ENCODE peak calls at places on chromosomes 6 and 20, in nine cellular contexts. One of them, this sample, is unnamed.
A peak's percentile ranks its signal among the peaks of the same experiment; 100 is the strongest.

GRCh38 chr20:33387177-33387576 is 14.1 kb downstream of the CDK5RAP1 start:
- DNase-seq in T-cell: no peak
- DNase-seq in HT-29: no peak
- DNase-seq in KBM-7: no peak
- DNase-seq in SW 1271: no peak
- DNase-seq in WTC11: no peak
- DNase-seq in cardiac muscle cell: no peak
- DNase-seq in endothelial cell: no peak
- DNase-seq in body of pancreas: no peak
- DNase-seq in this sample: no peak

GRCh38 chr20:2578430-2579192 is 42.2 kb downstream of the TMC2 start:
- DNase-seq in HT-29: no peak
- DNase-seq in body of pancreas: peak; percentile 41
- DNase-seq in KBM-7: peak; percentile 60
- DNase-seq in T-cell: no peak
- DNase-seq in cardiac muscle cell: peak; percentile 63
- DNase-seq in endothelial cell: no peak
- DNase-seq in WTC11: no peak
- DNase-seq in SW 1271: no peak
- DNase-seq in this sample: no peak

GRCh38 chr6:34985236-34985635 is 96.2 kb downstream of the ANKS1A start:
- DNase-seq in WTC11: no peak
- DNase-seq in HT-29: no peak
- DNase-seq in SW 1271: no peak
- DNase-seq in body of pancreas: no peak
- DNase-seq in T-cell: no peak
- DNase-seq in KBM-7: no peak
- DNase-seq in endothelial cell: no peak
- DNase-seq in cardiac muscle cell: no peak
- DNase-seq in this sample: no peak

GRCh38 chr6:64803470-64804166 is 903.4 kb downstream of the EYS start:
- DNase-seq in WTC11: no peak
- DNase-seq in HT-29: no peak
- DNase-seq in body of pancreas: no peak
- DNase-seq in T-cell: no peak
- DNase-seq in cardiac muscle cell: no peak
- DNase-seq in endothelial cell: no peak
- DNase-seq in SW 1271: no peak
- DNase-seq in KBM-7: no peak
- DNase-seq in this sample: no peak

GRCh38 chr20:38286586-38287502 is 17.1 kb upstream of the BPI start:
- DNase-seq in WTC11: no peak
- DNase-seq in HT-29: no peak
- DNase-seq in T-cell: no peak
- DNase-seq in KBM-7: no peak
- DNase-seq in body of pancreas: no peak
- DNase-seq in endothelial cell: no peak
- DNase-seq in SW 1271: peak; percentile 39
- DNase-seq in cardiac muscle cell: no peak
- DNase-seq in this sample: no peak

GRCh38 chr6:11632795-11633511 is 95.4 kb downstream of the TMEM170B start:
- DNase-seq in KBM-7: no peak
- DNase-seq in SW 1271: no peak
- DNase-seq in body of pancreas: peak; percentile 69
- DNase-seq in HT-29: no peak
- DNase-seq in WTC11: no peak
- DNase-seq in endothelial cell: no peak
- DNase-seq in T-cell: no peak
- DNase-seq in cardiac muscle cell: no peak
- DNase-seq in this sample: no peak

GRCh38 chr6:78583079-78583478 is 284.3 kb upstream of the IRAK1BP1 start:
- DNase-seq in HT-29: no peak
- DNase-seq in KBM-7: no peak
- DNase-seq in WTC11: no peak
- DNase-seq in endothelial cell: no peak
- DNase-seq in T-cell: no peak
- DNase-seq in cardiac muscle cell: no peak
- DNase-seq in body of pancreas: no peak
- DNase-seq in SW 1271: no peak
- DNase-seq in this sample: no peak

GRCh38 chr6:117907600-117908245 is 659 bp downstream of the SLC35F1 start:
- DNase-seq in HT-29: no peak
- DNase-seq in WTC11: peak; percentile 63
- DNase-seq in endothelial cell: peak; percentile 45
- DNase-seq in body of pancreas: peak; percentile 48
- DNase-seq in T-cell: no peak
- DNase-seq in SW 1271: no peak
- DNase-seq in cardiac muscle cell: peak; percentile 58
- DNase-seq in KBM-7: no peak
- DNase-seq in this sample: no peak

GRCh38 chr6:4371207-4371921 is 236.0 kb upstream of the ECI2 start:
- DNase-seq in T-cell: no peak
- DNase-seq in endothelial cell: no peak
- DNase-seq in KBM-7: no peak
- DNase-seq in body of pancreas: peak; percentile 23
- DNase-seq in SW 1271: no peak
- DNase-seq in cardiac muscle cell: peak; percentile 84
- DNase-seq in WTC11: no peak
- DNase-seq in HT-29: no peak
- DNase-seq in this sample: peak; percentile 21

GRCh38 chr6:71164890-71165289 is 123.7 kb upstream of the OGFRL1 start:
- DNase-seq in KBM-7: no peak
- DNase-seq in cardiac muscle cell: no peak
- DNase-seq in body of pancreas: no peak
- DNase-seq in HT-29: no peak
- DNase-seq in endothelial cell: no peak
- DNase-seq in T-cell: no peak
- DNase-seq in SW 1271: no peak
- DNase-seq in WTC11: no peak
- DNase-seq in this sample: no peak

GRCh38 chr6:92849636-92850035 is 569.7 kb downstream of the EPHA7 start:
- DNase-seq in KBM-7: no peak
- DNase-seq in endothelial cell: no peak
- DNase-seq in HT-29: peak; percentile 74
- DNase-seq in SW 1271: no peak
- DNase-seq in body of pancreas: no peak
- DNase-seq in T-cell: no peak
- DNase-seq in WTC11: no peak
- DNase-seq in cardiac muscle cell: no peak
- DNase-seq in this sample: no peak